ENCODE peak calls at places on chromosomes 13 and 19, in ten cellular contexts. P is stimulated activated CD8-positive, alpha-beta memory T cell treated with anti-CD3 and anti-CD28 coated beads, Interleukin-4, amount 100 ng/mL, for 1 hour; Q is omental fat pad; O is activated CD4-positive, alpha-beta T cell treated with anti-CD3 and anti-CD28 coated beads, Interleukin-2, amount 50 U/mL, for 1 hour; A is GM12878; Z is NCI-H1694; G is amniotic epithelial cell; V is MV-4-11; H is lung microvascular endothelial cell; F is neural crest cell. T is an unnamed sample.

GRCh38 chr19:4687396-4687795 is 17.3 kb upstream of the MYDGF start:
- DNase-seq in P (no peak), Q (no peak), O (no peak), A (no peak), Z (no peak), G (no peak), V (no peak), H (no peak), F (no peak), T (no peak)

GRCh38 chr13:93535256-93535655 is 308.6 kb downstream of the GPC6 start:
- DNase-seq in P (no peak), Q (no peak), O (no peak), A (no peak), Z (no peak), G (peak; percentile 71), V (no peak), H (no peak), F (no peak), T (no peak)

GRCh38 chr19:23906835-23907234 is 7.9 kb upstream of the ZNF726 start:
- DNase-seq in P (no peak), Q (no peak), O (no peak), A (no peak), Z (no peak), G (no peak), V (no peak), H (no peak), F (no peak), T (no peak)

GRCh38 chr19:1961545-1961878 is 20.5 kb downstream of the CSNK1G2 start:
- DNase-seq in P (no peak), Q (no peak), O (no peak), A (no peak), Z (no peak), G (no peak), V (no peak), H (no peak), F (no peak), T (no peak)

GRCh38 chr13:52711277-52711676 is 28.3 kb downstream of the CNMD start:
- DNase-seq in P (no peak), Q (no peak), O (no peak), A (no peak), Z (no peak), G (no peak), V (no peak), H (no peak), F (no peak), T (no peak)

GRCh38 chr19:5799247-5800241 is 5.3 kb upstream of the NRTN start:
- DNase-seq in P (no peak), Q (no peak), O (no peak), A (no peak), Z (no peak), G (no peak), V (peak; percentile 38), H (no peak), F (no peak), T (no peak)

GRCh38 chr19:47723573-47723923 is 10.3 kb downstream of the EHD2 start:
- DNase-seq in P (no peak), Q (no peak), O (no peak), A (no peak), Z (no peak), G (peak; percentile 94), V (peak; percentile 94), H (peak; percentile 71), F (no peak), T (no peak)

GRCh38 chr13:90414691-90415596 is 932.5 kb upstream of the MIR17HG start:
- DNase-seq in P (no peak), Q (no peak), O (no peak), A (no peak), Z (no peak), G (peak; percentile 69), V (no peak), H (peak; percentile 33), F (no peak), T (no peak)